ENCODE peak calls at places on chromosomes 3 and 15, in four cellular contexts. C is tibial nerve, H is keratinocyte, J is astrocyte. E is an unnamed sample.

GRCh38 chr3:118811333-118811732 is 223.3 kb downstream of the IGSF11 start:
- DNase-seq in C (no peak), H (no peak), J (no peak), E (no peak)

GRCh38 chr15:100777821-100778220 is 101.8 kb upstream of the ALDH1A3 start:
- DNase-seq in C (no peak), H (no peak), J (peak; percentile 79), E (no peak)

GRCh38 chr3:85342915-85343314 is 384.1 kb downstream of the CADM2 start:
- DNase-seq in C (no peak), H (no peak), J (no peak), E (no peak)

GRCh38 chr3:194301730-194302129 is 49.4 kb downstream of the CPN2 start:
- DNase-seq in C (no peak), H (no peak), J (no peak), E (no peak)

GRCh38 chr3:172043766-172044165 is 4.4 kb downstream of the FNDC3B start:
- DNase-seq in C (no peak), H (no peak), J (no peak), E (no peak)

GRCh38 chr15:39969002-39969394 is 35.1 kb downstream of the EIF2AK4 start:
- DNase-seq in C (no peak), H (no peak), J (no peak), E (no peak)

GRCh38 chr3:87422333-87422732 is 145.9 kb upstream of the POU1F1 start:
- DNase-seq in C (no peak), H (no peak), J (no peak), E (no peak)

GRCh38 chr3:64438837-64439236 is 213.6 kb upstream of the PRICKLE2 start:
- DNase-seq in C (no peak), H (no peak), J (no peak), E (no peak)

GRCh38 chr3:66144792-66145733 is 75.7 kb upstream of the SLC25A26 start:
- DNase-seq in C (no peak), H (no peak), J (peak; percentile 59), E (peak; percentile 43)

GRCh38 chr15:75230016-75230343 is 28.2 kb upstream of the GOLGA6C start:
- DNase-seq in C (no peak), H (no peak), J (no peak), E (no peak)

GRCh38 chr3:45489730-45490309 is 101.4 kb downstream of the LARS2 start:
- DNase-seq in C (no peak), H (peak; percentile 48), J (peak; percentile 18), E (no peak)

GRCh38 chr3:189967254-189967865 is 153.3 kb downstream of the P3H2 start:
- DNase-seq in C (no peak), H (no peak), J (no peak), E (no peak)

GRCh38 chr3:181695661-181696491 is 15.8 kb upstream of the SOX2 start:
- DNase-seq in C (no peak), H (no peak), J (peak; percentile 31), E (no peak)

GRCh38 chr15:80403712-80404056 is 498 bp upstream of the ARNT2 start:
- DNase-seq in C (no peak), H (no peak), J (no peak), E (no peak)

GRCh38 chr15:61088675-61089074 is 140.4 kb downstream of the RORA start:
- DNase-seq in C (no peak), H (no peak), J (no peak), E (no peak)

GRCh38 chr3:12929801-12930200 is 88.4 kb upstream of the RPL32 start:
- DNase-seq in C (no peak), H (no peak), J (no peak), E (no peak)

GRCh38 chr15:34366271-34367043 is 539 bp downstream of the LPCAT4 start:
- DNase-seq in C (peak; percentile 22), H (no peak), J (peak; percentile 27), E (peak; percentile 14)

GRCh38 chr15:75349851-75350588 is 3.2 kb downstream of the NEIL1 start:
- DNase-seq in C (no peak), H (no peak), J (no peak), E (no peak)

GRCh38 chr3:144963810-144964209 is 992.2 kb downstream of the DIPK2A start:
- DNase-seq in C (no peak), H (no peak), J (no peak), E (no peak)

GRCh38 chr3:25038907-25039306 is 389.2 kb upstream of the RARB start:
- DNase-seq in C (no peak), H (no peak), J (no peak), E (no peak)

GRCh38 chr3:32725721-32726120 is 40.7 kb downstream of the CNOT10 start:
- DNase-seq in C (no peak), H (no peak), J (no peak), E (no peak)

GRCh38 chr3:32200490-32200889 is 38.0 kb upstream of the CMTM8 start:
- DNase-seq in C (peak; percentile 56), H (no peak), J (no peak), E (no peak)

GRCh38 chr3:14322667-14323295 is 79.6 kb upstream of the SLC6A6 start:
- DNase-seq in C (no peak), H (no peak), J (no peak), E (no peak)

GRCh38 chr15:64894395-64895056 is 17.2 kb upstream of the ANKDD1A start:
- DNase-seq in C (no peak), H (no peak), J (no peak), E (no peak)
- H3K4me3 ChIP-seq in C (no peak overlapping the region), H (no peak overlapping the region), J (peak overlapping the region; percentile 25), E (peak overlapping the region; percentile 11)

GRCh38 chr15:77855871-77856270 is 221.6 kb downstream of the TBC1D2B start:
- DNase-seq in C (no peak), H (no peak), J (no peak), E (no peak)
- H3K27me3 ChIP-seq in C (no peaks in the 10 kb centered on the region), H (peaks cover 44% of the 10 kb centered on the region), J (peaks cover 22% of the 10 kb centered on the region), E (peaks cover 10% of the 10 kb centered on the region)

GRCh38 chr15:70690491-70691281 is 72.7 kb downstream of the UACA start:
- DNase-seq in C (no peak), H (no peak), J (no peak), E (no peak)
- H3K36me3 ChIP-seq in C (no peaks in the 10 kb centered on the region), H (no peaks in the 10 kb centered on the region), J (peaks cover 47% of the 10 kb centered on the region), E (no peaks in the 10 kb centered on the region)

DNA sequence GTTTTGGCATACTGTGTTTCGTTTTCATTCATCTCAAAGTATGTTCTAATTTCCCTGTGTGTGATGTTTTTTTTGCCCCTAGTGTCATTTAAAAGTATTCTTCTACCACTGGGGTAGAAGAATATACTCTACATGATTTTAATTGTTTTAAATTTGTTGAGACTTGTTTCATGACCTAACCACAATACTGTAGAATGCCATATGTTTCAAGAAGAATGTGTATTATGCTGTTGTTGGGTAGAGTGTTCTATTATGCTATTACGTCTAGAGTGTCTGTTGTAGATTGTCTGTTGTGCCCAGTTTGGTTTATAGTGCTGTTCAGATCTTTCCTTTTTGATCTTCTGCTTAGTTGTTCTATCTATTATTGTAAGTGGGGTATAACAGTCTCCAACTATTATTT is 36.4 kb downstream of the PLSCR4 start:
- DNase-seq in C (no peak), H (no peak), J (no peak), E (no peak)
- H3K4me3 ChIP-seq in C (no peak overlapping the region), H (no peak overlapping the region), J (no peak overlapping the region), E (no peak overlapping the region)

GRCh38 chr3:62415312-62415791 is 42.0 kb upstream of the FEZF2 start:
- DNase-seq in C (no peak), H (no peak), J (no peak), E (no peak)

GRCh38 chr3:62416109-62416508 is 42.8 kb upstream of the FEZF2 start:
- DNase-seq in C (no peak), H (no peak), J (no peak), E (no peak)

GRCh38 chr3:62414786-62415185 is 41.4 kb upstream of the FEZF2 start:
- DNase-seq in C (no peak), H (no peak), J (no peak), E (no peak)
- H3K27me3 ChIP-seq in C (no peaks in the 10 kb centered on the region), H (peaks cover 10% of the 10 kb centered on the region), J (no peaks in the 10 kb centered on the region), E (peaks cover 4% of the 10 kb centered on the region)